ENCODE peak calls at places on chromosomes 13 and 19, in four cellular contexts. G, Z, X and K are unnamed samples.

GRCh38 chr19:17950310-17951150 is 16.4 kb upstream of the KCNN1 start:
- DNase-seq in X (no peak), G (no peak), Z (no peak), K (peak)

GRCh38 chr19:4012092-4012974 is 4.8 kb downstream of the PIAS4 start:
- DNase-seq in G (no peak), X (no peak), Z (no peak), K (no peak)

GRCh38 chr19:23116802-23117571 is at the start of gene ZNF730:
- DNase-seq in Z (peak), X (peak), G (peak), K (peak)

GRCh38 chr19:18596752-18597157 is 8.2 kb downstream of the REX1BD start:
- DNase-seq in X (no peak), G (peak), Z (peak), K (no peak)

GRCh38 chr13:101140087-101140770 is 276.1 kb downstream of the NALCN start:
- DNase-seq in Z (no peak), X (no peak), G (no peak), K (no peak)

GRCh38 chr13:72112216-72112615 is 245.2 kb upstream of the DACH1 start:
- DNase-seq in X (no peak), Z (peak), G (no peak), K (no peak)

GRCh38 chr13:50916701-50917184 is 7.2 kb downstream of the RNASEH2B start:
- DNase-seq in G (no peak), Z (no peak), X (no peak), K (no peak)

GRCh38 chr19:49712397-49712859 is 21.5 kb downstream of the CPT1C start:
- DNase-seq in Z (peak), G (peak), X (no peak), K (no peak)

GRCh38 chr19:38030681-38031422 is 123.8 kb downstream of the SIPA1L3 start:
- DNase-seq in G (no peak), Z (no peak), X (no peak), K (no peak)

GRCh38 chr13:43877788-43878187 is 1.8 kb downstream of the CCDC122 start:
- DNase-seq in X (no peak), G (no peak), Z (no peak), K (no peak)

GRCh38 chr13:32323912-32324311 is 8.6 kb downstream of the BRCA2 start:
- DNase-seq in X (no peak), G (peak), Z (peak), K (no peak)

GRCh38 chr19:2775556-2776430 is 7.3 kb downstream of the SGTA start:
- DNase-seq in G (peak), Z (peak), X (no peak), K (peak)

GRCh38 chr13:91308299-91308698 is 39.2 kb upstream of the MIR17HG start:
- DNase-seq in Z (no peak), G (no peak), X (no peak), K (no peak)
- TF ChIP-seq CTCF in Z (no peak), G (peak), X (peak), K (no peak)

DNA sequence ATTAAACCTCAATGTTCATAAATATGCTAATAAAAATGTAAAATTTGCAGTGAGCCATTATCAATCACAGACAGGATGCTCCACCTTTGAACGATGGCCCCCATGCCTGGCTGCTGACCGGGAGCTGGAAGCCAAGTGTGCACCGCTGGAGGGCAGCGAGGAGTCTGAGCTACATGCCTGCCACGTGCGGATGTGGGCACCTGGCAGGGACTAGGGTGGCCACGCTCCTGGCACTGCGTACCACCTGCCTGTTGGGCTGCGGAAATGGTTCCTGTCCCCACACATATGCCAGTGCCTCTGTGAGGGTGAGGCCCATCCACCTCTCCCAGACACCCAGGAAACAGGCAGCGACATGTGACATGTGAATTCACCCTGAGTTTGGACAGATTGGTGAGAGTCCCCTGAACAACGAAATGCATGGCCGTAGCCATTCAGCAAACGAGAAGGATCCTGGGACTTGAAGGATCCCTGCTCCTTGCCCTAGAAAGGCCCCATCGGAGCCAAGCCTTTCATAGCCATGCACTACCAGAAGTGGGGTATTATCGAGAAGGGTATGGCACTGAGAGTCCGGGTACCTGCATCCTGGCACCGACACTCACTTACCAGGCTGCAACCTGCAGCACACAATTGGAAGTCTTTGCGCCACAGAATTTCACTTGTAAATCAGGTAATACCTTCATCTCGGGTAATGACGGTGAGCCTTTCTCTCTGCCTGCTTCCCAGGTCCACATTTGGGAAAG is 35.8 kb downstream of the TSHZ3 start:
- DNase-seq in G (no peak), X (no peak), Z (no peak), K (no peak)
- TF ChIP-seq CTCF in G (no peak), X (no peak), Z (no peak), K (no peak)

DNA sequence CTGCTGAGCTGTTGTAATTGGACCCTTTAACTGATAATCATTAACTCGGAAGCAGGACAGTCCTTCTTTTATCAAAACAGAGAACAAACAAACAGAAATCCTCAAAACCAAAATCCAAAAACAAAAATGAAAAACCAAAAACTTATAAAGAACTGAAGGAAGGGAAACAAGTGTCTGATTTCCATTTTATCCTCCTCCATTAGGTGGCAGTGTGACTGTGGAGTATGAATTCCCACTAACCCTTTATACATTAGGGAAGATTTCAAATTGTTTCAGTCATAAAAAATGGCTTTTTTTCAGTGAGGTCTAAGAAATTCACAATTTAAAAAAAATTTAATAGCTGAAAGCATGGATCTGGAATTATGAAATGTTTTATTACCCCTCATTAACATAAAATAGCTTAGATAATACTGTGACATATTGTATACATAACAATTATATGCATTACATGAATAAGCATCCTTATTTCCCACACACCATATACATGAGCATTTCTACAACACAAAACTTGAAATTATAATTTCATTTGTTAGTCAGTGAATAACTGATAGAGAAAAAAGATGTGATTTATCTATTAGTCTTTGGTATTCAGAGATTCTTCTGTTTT is 1074.3 kb upstream of the PCDH9 start:
- DNase-seq in Z (peak), X (no peak), G (peak), K (no peak)
- TF ChIP-seq CTCF in Z (peak), X (peak), G (peak), K (no peak)

GRCh38 chr19:41205995-41206394 is 13.0 kb downstream of the CYP2S1 start:
- DNase-seq in X (no peak), G (no peak), Z (peak), K (no peak)
- TF ChIP-seq CTCF in X (no peak), G (no peak), Z (no peak), K (no peak)

GRCh38 chr13:109869312-109870237 is 83.2 kb upstream of the IRS2 start:
- DNase-seq in G (peak), X (no peak), Z (peak), K (no peak)
- TF ChIP-seq CTCF in G (peak), X (no peak), Z (peak), K (no peak)

GRCh38 chr13:94646904-94647303 is 45.2 kb downstream of the GPR180 start:
- DNase-seq in X (no peak), G (no peak), Z (no peak), K (no peak)

GRCh38 chr13:94640676-94641075 is 39.0 kb downstream of the GPR180 start:
- DNase-seq in X (no peak), Z (no peak), G (no peak), K (no peak)

GRCh38 chr13:94636942-94637578 is 35.4 kb downstream of the GPR180 start:
- DNase-seq in X (no peak), Z (no peak), G (no peak), K (no peak)

GRCh38 chr13:94641432-94641941 is 39.8 kb downstream of the GPR180 start:
- DNase-seq in G (peak), X (no peak), Z (peak), K (no peak)
- TF ChIP-seq CTCF in G (no peak), X (no peak), Z (no peak), K (no peak)

GRCh38 chr19:6664916-6665315 is 5.0 kb downstream of the TNFSF14 start:
- DNase-seq in G (no peak), X (no peak), Z (no peak), K (no peak)

GRCh38 chr19:6663236-6664187 is 6.4 kb downstream of the TNFSF14 start:
- DNase-seq in X (no peak), Z (peak), G (peak), K (peak)

GRCh38 chr19:6662692-6663091 is 7.3 kb downstream of the TNFSF14 start:
- DNase-seq in Z (no peak), G (no peak), X (no peak), K (no peak)

DNA sequence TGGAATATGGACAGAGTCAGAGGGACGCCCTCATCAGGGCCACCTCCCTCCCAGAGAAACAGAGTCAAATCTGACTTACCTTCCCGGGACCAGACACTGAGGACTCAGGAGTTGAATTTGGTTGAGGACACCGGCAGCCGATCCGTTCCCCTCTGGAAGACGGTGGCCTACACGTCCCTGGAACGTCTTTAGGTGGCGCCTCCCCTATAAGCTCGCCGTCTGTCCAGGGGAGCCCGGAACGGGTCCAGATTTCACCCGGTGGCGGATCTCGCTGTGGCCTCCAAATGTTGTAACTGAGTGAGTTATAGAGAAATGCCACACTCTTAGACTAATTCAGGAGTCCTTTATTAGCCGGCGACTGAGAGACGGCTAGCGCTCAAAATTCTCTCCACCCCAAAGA is 9.0 kb downstream of the TNFSF14 start:
- DNase-seq in X (no peak), Z (no peak), G (no peak), K (no peak)
- TF ChIP-seq CTCF in X (no peak), Z (no peak), G (peak), K (no peak)

DNA sequence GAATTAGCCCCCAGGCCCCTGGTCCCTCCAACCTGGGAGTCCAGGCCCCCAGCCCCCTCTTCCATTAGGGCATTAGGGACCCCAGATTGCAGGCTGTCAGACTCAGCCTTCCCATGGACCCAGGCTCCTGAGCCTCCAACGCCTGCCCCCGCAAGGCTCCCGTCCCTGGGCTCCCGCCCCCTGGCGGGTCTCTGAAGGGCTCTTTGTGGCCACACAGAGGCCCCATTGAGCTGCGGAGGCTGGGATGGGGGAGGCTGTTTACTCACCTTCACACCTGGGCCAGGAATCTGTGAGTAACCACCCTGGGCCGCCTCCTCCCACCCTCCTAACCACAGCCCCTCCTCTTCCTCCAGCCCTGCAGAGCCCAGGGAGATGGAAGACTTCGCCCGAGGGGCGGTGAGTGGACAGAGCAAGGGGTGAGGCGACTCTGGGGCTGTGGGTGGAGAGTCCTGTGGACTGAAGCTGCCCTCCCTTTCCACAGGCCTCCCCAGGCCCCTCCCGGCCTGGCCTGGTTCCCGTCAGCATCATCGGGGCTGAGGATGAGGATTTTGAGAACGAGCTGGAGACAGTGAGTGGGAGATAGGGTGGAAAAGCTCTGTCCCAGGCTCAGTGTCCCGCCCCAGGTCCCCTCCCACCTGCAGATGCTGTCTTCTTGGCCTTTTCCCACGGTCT is 4.9 kb downstream of the ARHGEF1 start:
- DNase-seq in G (peak), Z (peak), X (no peak), K (peak)
- TF ChIP-seq CTCF in G (no peak), Z (peak), X (no peak), K (no peak)

DNA sequence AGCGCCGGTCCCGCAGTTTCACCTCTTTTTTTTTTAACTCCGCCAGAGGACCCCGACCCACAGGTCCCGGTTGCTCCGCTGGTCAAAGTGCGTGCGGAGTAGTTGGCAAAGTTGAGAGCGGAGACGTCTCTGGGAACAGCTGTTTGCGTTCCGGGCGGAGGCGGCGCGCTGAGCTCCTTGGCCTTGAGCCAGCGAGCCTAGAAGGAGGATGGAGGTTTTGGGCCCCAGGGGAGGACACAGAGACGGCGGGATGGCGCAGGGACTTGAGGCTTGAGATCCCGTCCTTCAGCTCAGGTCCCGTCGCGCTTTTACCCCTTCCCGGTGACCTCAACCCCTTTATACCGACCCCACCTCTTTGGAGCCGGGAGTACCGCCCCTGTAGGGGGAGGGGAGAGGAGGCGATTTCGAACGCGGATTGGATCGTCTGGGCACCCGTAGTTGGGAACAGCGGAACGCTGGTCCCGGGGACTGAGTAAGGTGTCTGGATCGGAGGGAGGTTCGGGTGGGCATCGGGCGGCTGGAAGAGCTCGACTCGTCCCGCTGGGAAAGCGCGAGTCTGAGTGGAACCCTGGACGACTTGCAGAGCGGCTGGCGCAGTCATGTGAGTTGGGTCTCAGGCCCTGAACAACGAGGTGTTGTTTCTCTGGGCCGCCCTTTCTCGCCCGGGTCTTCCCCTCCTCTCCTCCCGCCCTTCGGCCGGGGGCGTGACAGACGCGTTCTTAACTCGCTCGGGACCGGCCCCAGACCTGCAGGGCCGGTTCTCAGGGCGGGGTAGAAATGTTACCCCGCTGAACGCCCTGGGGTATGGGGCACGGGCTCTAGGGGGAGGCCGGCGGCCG is at the start of gene WBP4:
- DNase-seq in Z (peak), X (peak), G (peak), K (peak)
- TF ChIP-seq CTCF in Z (peak), X (peak), G (peak), K (peak)